ENCODE peak calls at places on chromosomes 12 and 14, in six cellular contexts. Z is mesenteric fat pad, O is NCI-H345, J is A549, R is fibroblast of mammary gland, K is COR-L47. W is an unnamed sample.

GRCh38 chr12:113260127-113260526 is 38.9 kb downstream of the TPCN1 start:
- DNase-seq in K (peak; percentile 22), R (no peak), Z (no peak), J (no peak), O (peak; percentile 19), W (no peak)

GRCh38 chr12:92132282-92132681 is 13.4 kb downstream of the BTG1 start:
- DNase-seq in R (no peak), O (no peak), Z (no peak), J (no peak), K (no peak), W (no peak)

GRCh38 chr14:55382483-55382882 is 29.1 kb downstream of the ATG14 start:
- DNase-seq in J (no peak), O (no peak), K (no peak), R (no peak), Z (no peak), W (no peak)

GRCh38 chr12:1282670-1283361 is 291.8 kb downstream of the ERC1 start:
- DNase-seq in K (no peak), O (no peak), J (no peak), Z (no peak), R (peak; percentile 57), W (no peak)

GRCh38 chr12:52074656-52075408 is 4.7 kb upstream of the SMIM41 start:
- DNase-seq in Z (no peak), J (no peak), O (peak; percentile 68), R (no peak), K (no peak), W (no peak)

GRCh38 chr12:103956515-103957027 is 9.1 kb upstream of the TDG start:
- DNase-seq in O (no peak), K (no peak), R (no peak), Z (peak; percentile 91), J (no peak), W (no peak)

GRCh38 chr12:120496353-120497340 is 734 bp downstream of the DYNLL1 start:
- DNase-seq in O (peak; percentile 42), R (peak; percentile 65), K (peak; percentile 69), Z (no peak), J (peak; percentile 44), W (peak; percentile 33)

GRCh38 chr12:93767524-93767863 is 90.3 kb downstream of the CRADD start:
- DNase-seq in R (no peak), O (no peak), J (no peak), Z (no peak), K (no peak), W (no peak)

GRCh38 chr12:67543371-67543770 is 105.2 kb upstream of the DYRK2 start:
- DNase-seq in J (no peak), Z (no peak), R (no peak), K (no peak), O (no peak), W (no peak)

GRCh38 chr14:72611506-72611905 is 282.4 kb downstream of the DPF3 start:
- DNase-seq in K (no peak), R (no peak), O (no peak), J (no peak), Z (no peak), W (no peak)

GRCh38 chr14:52286659-52287649 is 19.5 kb downstream of the PTGDR start:
- DNase-seq in O (no peak), J (no peak), Z (no peak), R (peak; percentile 30), K (no peak), W (no peak)

GRCh38 chr12:80129895-80130535 is 30.7 kb downstream of the OTOGL start:
- DNase-seq in K (no peak), J (no peak), O (no peak), Z (no peak), R (no peak), W (no peak)

GRCh38 chr12:58529114-58529665 is 391.1 kb downstream of the LRIG3 start:
- DNase-seq in O (peak; percentile 10), J (no peak), Z (no peak), R (peak; percentile 94), K (no peak), W (no peak)

GRCh38 chr14:21852775-21853174 is 179.2 kb upstream of the OR4E1 start:
- DNase-seq in K (no peak), Z (no peak), R (no peak), O (no peak), J (no peak), W (no peak)

GRCh38 chr14:93951798-93952540 is 24.4 kb downstream of the ASB2 start:
- DNase-seq in J (no peak), K (peak; percentile 85), O (no peak), R (no peak), Z (no peak), W (no peak)

GRCh38 chr14:74425525-74426201 is 347 bp downstream of the SYNDIG1L start:
- DNase-seq in K (no peak), R (no peak), J (peak; percentile 55), O (no peak), Z (no peak), W (peak; percentile 77)

GRCh38 chr12:11785722-11786121 is 136.2 kb downstream of the ETV6 start:
- DNase-seq in R (peak; percentile 33), O (no peak), J (no peak), K (no peak), Z (no peak), W (no peak)

GRCh38 chr14:29716150-29716549 is 211.5 kb downstream of the PRKD1 start:
- DNase-seq in R (peak; percentile 84), O (no peak), J (no peak), K (no peak), Z (no peak), W (no peak)

GRCh38 chr12:10740182-10740581 is 17.1 kb upstream of the YBX3 start:
- DNase-seq in Z (no peak), K (no peak), R (no peak), O (no peak), J (no peak), W (no peak)

GRCh38 chr12:49635656-49636055 is 12.3 kb downstream of the PRPF40B start:
- DNase-seq in K (no peak), R (no peak), Z (no peak), J (no peak), O (no peak), W (no peak)

GRCh38 chr12:68612675-68613074 is 2.0 kb downstream of the RAP1B start:
- DNase-seq in J (no peak), Z (no peak), K (no peak), R (no peak), O (no peak), W (no peak)

GRCh38 chr14:49992901-49993335 is 100.0 kb downstream of the ARF6 start:
- DNase-seq in R (peak; percentile 90), O (no peak), K (no peak), J (no peak), Z (no peak), W (no peak)

GRCh38 chr12:104971276-104971675 is 13.2 kb upstream of the SLC41A2 start:
- DNase-seq in O (no peak), K (no peak), R (peak; percentile 26), J (no peak), Z (no peak), W (no peak)

GRCh38 chr14:100375273-100375962 is 52.3 kb downstream of the SLC25A47 start:
- DNase-seq in K (peak; percentile 76), Z (no peak), J (no peak), O (peak; percentile 12), R (peak; percentile 94), W (no peak)

GRCh38 chr12:122886851-122887816 is 8.8 kb downstream of the VPS37B start:
- DNase-seq in K (no peak), R (peak; percentile 80), O (no peak), Z (no peak), J (peak; percentile 85), W (no peak)

GRCh38 chr14:22220427-22220826 is 368.6 kb downstream of the DAD1 start:
- DNase-seq in Z (no peak), R (no peak), O (no peak), J (no peak), K (no peak), W (no peak)

GRCh38 chr14:55730602-55731001 is 150.6 kb downstream of the KTN1 start:
- DNase-seq in J (no peak), R (no peak), Z (no peak), K (no peak), O (no peak), W (no peak)

GRCh38 chr12:3427956-3428355 is 63.0 kb upstream of the PRMT8 start:
- DNase-seq in R (no peak), K (no peak), O (no peak), J (no peak), Z (no peak), W (no peak)

W was measured in HuH-7.5.